ENCODE peak calls at places on chromosomes 2 and 18, in six cellular contexts. C is neural crest cell; X is effector memory CD8-positive, alpha-beta T cell; O is COR-L47; E is AG08395; R is KG1. Q is an unnamed sample.

GRCh38 chr2:43157506-43158232 is 68.7 kb downstream of the ZFP36L2 start:
- DNase-seq in C (no peak), O (no peak), R (no peak), X (no peak), E (no peak), Q (no peak)

GRCh38 chr2:12709207-12709522 is 7.6 kb upstream of the TRIB2 start:
- DNase-seq in O (no peak), R (no peak), X (peak; percentile 49), E (no peak), C (no peak), Q (peak; percentile 78)

GRCh38 chr2:131042161-131042775 is 51.0 kb downstream of the FAM168B start:
- DNase-seq in E (peak; percentile 24), X (no peak), C (no peak), O (no peak), R (no peak), Q (no peak)

GRCh38 chr2:96760986-96761832 is 507 bp downstream of the CNNM4 start:
- DNase-seq in O (no peak), C (no peak), X (no peak), R (no peak), E (peak; percentile 10), Q (no peak)

GRCh38 chr2:118988706-118989105 is 46.7 kb downstream of the MARCO start:
- DNase-seq in C (no peak), E (no peak), O (no peak), X (no peak), R (no peak), Q (no peak)

GRCh38 chr18:8084160-8084559 is 517.0 kb downstream of the PTPRM start:
- DNase-seq in C (peak; percentile 15), O (peak; percentile 88), R (peak; percentile 4), E (peak; percentile 64), X (no peak), Q (no peak)

GRCh38 chr18:24014986-24015896 is 687 bp downstream of the TTC39C start:
- DNase-seq in E (peak; percentile 82), X (peak; percentile 49), O (peak; percentile 60), C (peak; percentile 35), R (no peak), Q (no peak)

GRCh38 chr2:186641807-186642321 is 52.0 kb upstream of the FAM171B start:
- DNase-seq in X (peak; percentile 28), C (peak; percentile 9), O (peak; percentile 35), R (peak; percentile 36), E (peak; percentile 63), Q (peak; percentile 41)

GRCh38 chr2:197675711-197676188 is 363 bp upstream of the RFTN2 start:
- DNase-seq in E (peak; percentile 42), O (no peak), C (peak; percentile 37), X (no peak), R (no peak), Q (no peak)

GRCh38 chr2:129459200-129459876 is 520.1 kb upstream of the RAB6C start:
- DNase-seq in X (no peak), R (no peak), O (no peak), C (no peak), E (no peak), Q (no peak)

GRCh38 chr2:235864311-235864710 is 303.9 kb downstream of the GBX2 start:
- DNase-seq in E (no peak), X (no peak), C (no peak), R (no peak), O (no peak), Q (no peak)

GRCh38 chr2:197500503-197501179 is 462 bp downstream of the HSPE1 start:
- DNase-seq in E (no peak), O (no peak), X (peak; percentile 12), C (no peak), R (no peak), Q (no peak)

GRCh38 chr18:58785171-58785805 is 79.4 kb upstream of the ZNF532 start:
- DNase-seq in C (no peak), X (no peak), E (peak; percentile 74), O (peak; percentile 24), R (no peak), Q (no peak)

GRCh38 chr2:88667219-88667618 is 24.3 kb upstream of the RPIA start:
- DNase-seq in E (no peak), X (no peak), R (no peak), O (no peak), C (no peak), Q (no peak)

GRCh38 chr2:157473585-157473984 is 29.7 kb upstream of the CYTIP start:
- DNase-seq in O (no peak), R (no peak), E (no peak), C (no peak), X (no peak), Q (no peak)

GRCh38 chr2:27954261-27954673 is 63.7 kb downstream of the BABAM2 start:
- DNase-seq in C (no peak), R (no peak), X (no peak), O (no peak), E (peak; percentile 12), Q (no peak)

GRCh38 chr2:43340066-43340465 is 113.7 kb upstream of the ZFP36L2 start:
- DNase-seq in R (no peak), O (no peak), X (no peak), E (peak; percentile 84), C (no peak), Q (no peak)

GRCh38 chr18:12092398-12093229 is 1.0 kb upstream of the ANKRD62 start:
- DNase-seq in O (peak; percentile 44), E (no peak), C (no peak), X (no peak), R (no peak), Q (no peak)

GRCh38 chr18:9712606-9713005 is 4.5 kb downstream of the RAB31 start:
- DNase-seq in E (peak; percentile 49), O (no peak), R (no peak), X (no peak), C (no peak), Q (no peak)